ENCODE peak calls at places on chromosome 21, in eight cellular contexts. B is trophoblast cell; Y is CD4-positive, CD25-positive, alpha-beta regulatory T cell; X is heart left ventricle; M is GM06990; Q is kidney; F is ovary; O is left lung. K is an unnamed sample. For H3K36me3, the result is how much of the 10 kb centered on the place peaks cover.

GRCh38 chr21:14403681-14404318 is 20.9 kb upstream of the HSPA13 start:
- DNase-seq in M (no peak), Q (no peak), X (no peak), B (no peak), F (no peak), Y (peak), O (no peak), K (peak)

GRCh38 chr21:22421416-22422190 is 1423.4 kb downstream of the NCAM2 start:
- DNase-seq in M (no peak), B (no peak), Y (peak), Q (no peak), X (no peak), O (no peak), F (no peak), K (peak)

GRCh38 chr21:38957575-38958340 is 152.0 kb downstream of the ETS2 start:
- DNase-seq in B (no peak), O (no peak), M (no peak), Y (no peak), X (no peak), F (no peak), Q (no peak), K (no peak)

GRCh38 chr21:34899302-34899701 is 149.8 kb downstream of the RUNX1 start:
- DNase-seq in Y (no peak), B (peak), X (no peak), M (no peak), F (no peak), Q (no peak), O (no peak), K (no peak)

GRCh38 chr21:29217818-29218252 is 80.9 kb upstream of the BACH1 start:
- DNase-seq in F (no peak), Q (no peak), Y (no peak), M (no peak), B (no peak), X (no peak), O (no peak), K (no peak)

GRCh38 chr21:26049803-26050202 is 120.8 kb downstream of the APP start:
- DNase-seq in M (no peak), X (no peak), Q (no peak), O (no peak), F (no peak), Y (no peak), B (no peak), K (no peak)

GRCh38 chr21:37490084-37490483 is 123.5 kb downstream of the DYRK1A start:
- DNase-seq in F (no peak), X (no peak), O (no peak), Y (no peak), B (no peak), Q (no peak), M (no peak), K (no peak)

GRCh38 chr21:31686272-31686913 is 26.9 kb downstream of the SOD1 start:
- DNase-seq in O (no peak), B (no peak), X (no peak), F (no peak), M (no peak), Q (no peak), Y (no peak), K (no peak)

GRCh38 chr21:37878946-37879660 is 37.2 kb downstream of the KCNJ6 start:
- DNase-seq in F (no peak), M (no peak), O (no peak), Q (no peak), B (peak), Y (no peak), X (no peak), K (no peak)

GRCh38 chr21:15978158-15978805 is 248.5 kb downstream of the USP25 start:
- DNase-seq in F (no peak), M (no peak), X (no peak), O (no peak), B (no peak), Y (no peak), Q (no peak), K (no peak)

GRCh38 chr21:30984897-30985296 is 53.4 kb downstream of the KRTAP19-8 start:
- DNase-seq in F (no peak), Y (no peak), M (no peak), O (no peak), X (no peak), Q (no peak), B (no peak), K (no peak)

GRCh38 chr21:36848875-36849274 is 117.6 kb downstream of the HLCS start:
- DNase-seq in B (no peak), F (no peak), Y (no peak), M (no peak), Q (no peak), O (no peak), X (no peak), K (no peak)

GRCh38 chr21:21722736-21723135 is 724.5 kb downstream of the NCAM2 start:
- DNase-seq in X (no peak), M (no peak), F (no peak), Y (no peak), O (no peak), B (no peak), Q (no peak), K (no peak)

GRCh38 chr21:29221259-29221744 is 77.4 kb upstream of the BACH1 start:
- DNase-seq in O (no peak), Y (no peak), X (no peak), B (no peak), Q (no peak), M (no peak), F (no peak), K (no peak)

GRCh38 chr21:31671931-31672330 is 12.4 kb downstream of the SOD1 start:
- DNase-seq in B (no peak), F (peak), O (no peak), M (no peak), X (no peak), Y (no peak), Q (no peak), K (no peak)

GRCh38 chr21:45014747-45015468 is 59.5 kb upstream of the ADARB1 start:
- DNase-seq in O (peak), F (no peak), Y (no peak), B (no peak), M (no peak), X (no peak), Q (no peak), K (no peak)

GRCh38 chr21:21712761-21713558 is 714.8 kb downstream of the NCAM2 start:
- DNase-seq in M (no peak), B (no peak), Y (no peak), Q (no peak), F (no peak), X (no peak), O (no peak), K (no peak)

GRCh38 chr21:17455028-17455353 is 57.9 kb upstream of the CXADR start:
- DNase-seq in M (no peak), Y (no peak), F (no peak), X (no peak), O (no peak), Q (no peak), B (no peak), K (no peak)

GRCh38 chr21:41366522-41367151 is 4.8 kb downstream of the MX2 start:
- DNase-seq in M (peak), X (peak), F (no peak), O (no peak), Y (no peak), Q (no peak), B (peak), K (no peak)

GRCh38 chr21:33042812-33043211 is 17.1 kb downstream of the OLIG2 start:
- DNase-seq in B (no peak), Q (no peak), X (no peak), Y (no peak), O (no peak), M (no peak), F (no peak), K (no peak)

GRCh38 chr21:21003701-21004100 is 5.5 kb downstream of the NCAM2 start:
- DNase-seq in F (no peak), Y (no peak), B (no peak), X (no peak), M (no peak), O (no peak), Q (no peak), K (no peak)

GRCh38 chr21:16377120-16377658 is 647.4 kb downstream of the USP25 start:
- DNase-seq in X (no peak), M (no peak), Q (peak), O (no peak), Y (no peak), B (no peak), F (no peak), K (no peak)

GRCh38 chr21:15126948-15127347 is 62.1 kb upstream of the NRIP1 start:
- DNase-seq in Y (no peak), X (no peak), M (no peak), O (no peak), Q (no peak), B (no peak), F (no peak), K (no peak)

GRCh38 chr21:32702702-32703101 is 25.1 kb downstream of the SYNJ1 start:
- DNase-seq in Q (no peak), O (no peak), M (no peak), F (no peak), B (peak), Y (peak), X (no peak), K (no peak)

GRCh38 chr21:36717901-36718465 is 19.1 kb downstream of the SIM2 start:
- DNase-seq in O (no peak), M (no peak), X (no peak), Q (no peak), Y (no peak), B (no peak), F (no peak), K (no peak)

GRCh38 chr21:34524671-34525601 is 12.9 kb upstream of the KCNE1 start:
- DNase-seq in M (no peak), B (peak), X (no peak), Y (no peak), F (no peak), O (no peak), Q (no peak), K (no peak)

GRCh38 chr21:33901421-33902288 is 13.9 kb downstream of the ATP5PO start:
- DNase-seq in Q (no peak), B (peak), O (no peak), F (no peak), M (no peak), Y (peak), X (no peak), K (no peak)

GRCh38 chr21:18887922-18888602 is 484.5 kb upstream of the TMPRSS15 start:
- DNase-seq in O (no peak), F (no peak), Q (no peak), X (no peak), B (no peak), Y (no peak), M (no peak), K (no peak)

GRCh38 chr21:30676737-30677136 is 34.1 kb downstream of the KRTAP20-3 start:
- DNase-seq in O (no peak), Y (no peak), X (no peak), M (no peak), Q (no peak), B (peak), F (no peak), K (no peak)

GRCh38 chr21:21183092-21183491 is 184.9 kb downstream of the NCAM2 start:
- DNase-seq in F (no peak), B (no peak), Q (no peak), O (no peak), X (no peak), M (no peak), Y (no peak), K (no peak)

GRCh38 chr21:41217656-41218380 is 49.9 kb downstream of the BACE2 start:
- DNase-seq in Y (no peak), O (no peak), Q (no peak), B (peak), F (no peak), X (peak), M (no peak), K (no peak)

GRCh38 chr21:29194847-29195246 is 64.4 kb downstream of the MAP3K7CL start:
- DNase-seq in F (no peak), M (no peak), Q (no peak), X (no peak), Y (no peak), B (peak), O (no peak), K (no peak)

GRCh38 chr21:39083377-39084008 is 99.8 kb downstream of the PSMG1 start:
- DNase-seq in M (no peak), B (peak), X (no peak), Q (no peak), O (no peak), Y (no peak), F (no peak), K (no peak)

GRCh38 chr21:16579538-16579937 is 849.8 kb downstream of the USP25 start:
- DNase-seq in B (no peak), O (no peak), M (no peak), F (no peak), X (no peak), Q (no peak), Y (no peak), K (no peak)

GRCh38 chr21:46428286-46428685 is 30.4 kb upstream of the DIP2A start:
- DNase-seq in M (no peak), Q (peak), Y (no peak), X (peak), F (no peak), O (no peak), B (no peak), K (no peak)

GRCh38 chr21:46425566-46425965 is 33.1 kb upstream of the DIP2A start:
- DNase-seq in Y (peak), X (peak), O (no peak), Q (peak), M (no peak), B (no peak), F (no peak), K (peak)

GRCh38 chr21:46425061-46425460 is 33.6 kb upstream of the DIP2A start:
- DNase-seq in X (peak), O (no peak), Y (no peak), F (no peak), M (no peak), Q (peak), B (no peak), K (no peak)

GRCh38 chr21:46427516-46427915 is 31.2 kb upstream of the DIP2A start:
- DNase-seq in X (peak), O (no peak), B (no peak), Y (no peak), Q (no peak), F (no peak), M (no peak), K (no peak)

GRCh38 chr21:46426313-46427046 is 32.2 kb upstream of the DIP2A start:
- DNase-seq in B (no peak), M (no peak), X (peak), Q (peak), Y (no peak), O (no peak), F (no peak), K (no peak)
- H3K36me3 ChIP-seq in B (half or more), M (under half), X (under half), Q (under half), Y (under half), O (under half), F (under half), K (under half)

DNA sequence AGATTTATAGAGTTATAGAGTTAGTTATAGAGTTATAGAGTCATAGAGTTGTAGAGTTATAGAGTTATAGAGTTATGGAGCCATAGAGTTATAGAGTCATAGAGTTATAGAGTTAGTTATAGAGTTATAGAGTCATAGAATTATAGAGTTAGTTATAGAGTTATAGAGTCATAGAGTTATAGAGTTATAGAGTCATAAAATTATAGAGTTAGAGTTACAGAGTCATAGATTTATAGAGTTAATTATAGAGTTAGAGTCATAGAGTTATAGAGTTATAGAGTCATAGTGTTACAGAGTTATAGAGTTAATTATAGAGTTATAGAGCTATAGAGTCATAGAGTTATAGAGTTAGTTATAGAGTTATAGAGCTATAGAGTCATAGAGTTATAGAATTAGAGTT is 32.1 kb downstream of the UBASH3A start:
- DNase-seq in X (no peak), F (no peak), Q (no peak), O (no peak), B (no peak), Y (no peak), M (no peak), K (no peak)
- H3K36me3 ChIP-seq in X (under half), F (under half), Q (under half), O (under half), B (under half), Y (half or more), M (under half), K (half or more)

GRCh38 chr21:43690346-43690745 is 28.6 kb upstream of the PDXK start:
- DNase-seq in X (no peak), M (no peak), B (no peak), F (no peak), O (no peak), Q (peak), Y (no peak), K (no peak)
- H3K36me3 ChIP-seq in X (under half), M (under half), B (half or more), F (under half), O (under half), Q (half or more), Y (half or more), K (under half)

GRCh38 chr21:46205121-46205520 is 20.9 kb upstream of the SPATC1L start:
- DNase-seq in F (no peak), B (no peak), Y (no peak), O (peak), Q (peak), M (no peak), X (peak), K (no peak)

GRCh38 chr21:46205766-46206162 is 21.5 kb upstream of the SPATC1L start:
- DNase-seq in X (peak), M (no peak), Q (peak), F (no peak), B (no peak), Y (no peak), O (no peak), K (no peak)

GRCh38 chr21:46203203-46203600 is 18.9 kb upstream of the SPATC1L start:
- DNase-seq in B (no peak), X (no peak), F (no peak), O (no peak), Y (no peak), Q (peak), M (no peak), K (no peak)

GRCh38 chr21:46199436-46200373 is 15.4 kb upstream of the SPATC1L start:
- DNase-seq in F (no peak), O (no peak), Q (peak), M (no peak), X (no peak), B (no peak), Y (no peak), K (no peak)

GRCh38 chr21:46202592-46203202 is 18.4 kb upstream of the SPATC1L start:
- DNase-seq in O (no peak), B (peak), X (peak), F (no peak), Q (peak), Y (no peak), M (no peak), K (no peak)
- H3K36me3 ChIP-seq in O (under half), B (under half), X (under half), F (under half), Q (under half), Y (under half), M (under half), K (half or more)

K was measured in naive thymus-derived CD4-positive, alpha-beta T cell.